ENCODE peak calls at places on chromosomes 11 and 22, in eight cellular contexts. G, T, Q, W, O, P, E and Z are unnamed samples.

GRCh38 chr11:74015919-74016684 is 7.2 kb upstream of the UCP3 start:
- DNase-seq in G (no peak), T (no peak), Q (no peak), W (no peak), O (no peak), P (no peak), E (no peak), Z (no peak)

GRCh38 chr22:43110444-43110926 is at the start of gene BIK:
- DNase-seq in G (peak; percentile 33), T (peak; percentile 56), Q (peak; percentile 36), W (peak; percentile 32), O (no peak), P (peak; percentile 58), E (no peak), Z (peak; percentile 81)

GRCh38 chr11:13963169-13963948 is 836 bp downstream of the SPON1 start:
- DNase-seq in G (no peak), T (no peak), Q (no peak), W (peak; percentile 18), O (no peak), P (peak; percentile 42), E (no peak), Z (no peak)

GRCh38 chr11:11786771-11787170 is 55.0 kb upstream of the USP47 start:
- DNase-seq in G (peak; percentile 48), T (no peak), Q (no peak), W (no peak), O (no peak), P (no peak), E (no peak), Z (peak; percentile 18)

GRCh38 chr11:2892215-2893020 is 6.8 kb upstream of the CDKN1C start:
- DNase-seq in G (no peak), T (peak; percentile 73), Q (no peak), W (peak; percentile 59), O (peak; percentile 28), P (peak; percentile 66), E (peak; percentile 60), Z (peak; percentile 86)

GRCh38 chr11:17810041-17810440 is 75.5 kb downstream of the KCNC1 start:
- DNase-seq in G (no peak), T (no peak), Q (no peak), W (no peak), O (no peak), P (no peak), E (no peak), Z (no peak)

GRCh38 chr22:46754110-46754799 is 8.2 kb upstream of the TBC1D22A start:
- DNase-seq in G (peak; percentile 96), T (no peak), Q (no peak), W (no peak), O (peak; percentile 96), P (peak; percentile 96), E (no peak), Z (peak; percentile 85)

GRCh38 chr11:56152333-56152732 is 7.8 kb downstream of the OR8K5 start:
- DNase-seq in G (no peak), T (no peak), Q (no peak), W (no peak), O (no peak), P (no peak), E (no peak), Z (no peak)

GRCh38 chr22:40007826-40008710 is 13.3 kb downstream of the FAM83F start:
- DNase-seq in G (no peak), T (no peak), Q (no peak), W (no peak), O (no peak), P (no peak), E (no peak), Z (peak; percentile 90)